ENCODE peak calls at places on chromosomes 1 and 21, in six cellular contexts. One of them, this sample, is unnamed.

GRCh38 chr1:235588916-235589515 is 60.6 kb downstream of the GNG4 start:
- DNase-seq in AG04449: no peak
- DNase-seq in OCI-LY7: peak; percentile 65
- DNase-seq in NCI-H460: no peak
- DNase-seq in LoVo: no peak
- DNase-seq in mesenchymal stem cell: peak; percentile 22
- DNase-seq in this sample: peak; percentile 40

GRCh38 chr1:22437573-22437972 is 14.1 kb upstream of the ZBTB40 start:
- DNase-seq in mesenchymal stem cell: no peak
- DNase-seq in AG04449: no peak
- DNase-seq in NCI-H460: no peak
- DNase-seq in LoVo: no peak
- DNase-seq in OCI-LY7: no peak
- DNase-seq in this sample: no peak

GRCh38 chr1:25820247-25821111 is 725 bp downstream of the MTFR1L start:
- DNase-seq in AG04449: no peak
- DNase-seq in NCI-H460: no peak
- DNase-seq in LoVo: peak; percentile 57
- DNase-seq in mesenchymal stem cell: peak; percentile 82
- DNase-seq in OCI-LY7: peak; percentile 89
- DNase-seq in this sample: peak; percentile 78

GRCh38 chr1:95326023-95326422 is 92.0 kb downstream of the RWDD3 start:
- DNase-seq in LoVo: no peak
- DNase-seq in mesenchymal stem cell: no peak
- DNase-seq in AG04449: no peak
- DNase-seq in OCI-LY7: no peak
- DNase-seq in NCI-H460: no peak
- DNase-seq in this sample: no peak

GRCh38 chr1:85398391-85399064 is 66.4 kb downstream of the DDAH1 start:
- DNase-seq in AG04449: no peak
- DNase-seq in mesenchymal stem cell: peak; percentile 60
- DNase-seq in NCI-H460: no peak
- DNase-seq in LoVo: no peak
- DNase-seq in OCI-LY7: no peak
- DNase-seq in this sample: no peak

GRCh38 chr1:196557797-196558196 is 50.4 kb downstream of the KCNT2 start:
- DNase-seq in OCI-LY7: no peak
- DNase-seq in mesenchymal stem cell: no peak
- DNase-seq in AG04449: no peak
- DNase-seq in NCI-H460: no peak
- DNase-seq in LoVo: no peak
- DNase-seq in this sample: no peak

GRCh38 chr1:232705815-232706575 is 76.1 kb upstream of the SIPA1L2 start:
- DNase-seq in OCI-LY7: no peak
- DNase-seq in mesenchymal stem cell: peak; percentile 18
- DNase-seq in LoVo: no peak
- DNase-seq in NCI-H460: no peak
- DNase-seq in AG04449: no peak
- DNase-seq in this sample: no peak

GRCh38 chr1:34603594-34603993 is 151.3 kb upstream of the GJB5 start:
- DNase-seq in LoVo: no peak
- DNase-seq in OCI-LY7: no peak
- DNase-seq in NCI-H460: no peak
- DNase-seq in mesenchymal stem cell: no peak
- DNase-seq in AG04449: no peak
- DNase-seq in this sample: no peak

GRCh38 chr1:222798111-222798510 is 16.7 kb upstream of the DISP1 start:
- DNase-seq in AG04449: no peak
- DNase-seq in LoVo: peak; percentile 17
- DNase-seq in mesenchymal stem cell: peak; percentile 64
- DNase-seq in NCI-H460: no peak
- DNase-seq in OCI-LY7: no peak
- DNase-seq in this sample: peak; percentile 62

GRCh38 chr1:8076171-8076570 is 50.1 kb upstream of the ERRFI1 start:
- DNase-seq in NCI-H460: no peak
- DNase-seq in LoVo: no peak
- DNase-seq in mesenchymal stem cell: no peak
- DNase-seq in AG04449: no peak
- DNase-seq in OCI-LY7: no peak
- DNase-seq in this sample: no peak

GRCh38 chr1:193498088-193498605 is 311.7 kb upstream of the B3GALT2 start:
- DNase-seq in mesenchymal stem cell: peak; percentile 34
- DNase-seq in NCI-H460: no peak
- DNase-seq in AG04449: no peak
- DNase-seq in LoVo: no peak
- DNase-seq in OCI-LY7: no peak
- DNase-seq in this sample: no peak

GRCh38 chr1:20739225-20739624 is 6.7 kb upstream of the SH2D5 start:
- DNase-seq in OCI-LY7: no peak
- DNase-seq in mesenchymal stem cell: peak; percentile 51
- DNase-seq in AG04449: peak; percentile 49
- DNase-seq in NCI-H460: no peak
- DNase-seq in LoVo: no peak
- DNase-seq in this sample: no peak

GRCh38 chr1:235279627-235280194 is 48.3 kb downstream of the ARID4B start:
- DNase-seq in OCI-LY7: no peak
- DNase-seq in LoVo: no peak
- DNase-seq in mesenchymal stem cell: no peak
- DNase-seq in NCI-H460: no peak
- DNase-seq in AG04449: no peak
- DNase-seq in this sample: peak; percentile 15

GRCh38 chr1:219330669-219331068 is 157.0 kb downstream of the LYPLAL1 start:
- DNase-seq in OCI-LY7: no peak
- DNase-seq in LoVo: no peak
- DNase-seq in NCI-H460: no peak
- DNase-seq in mesenchymal stem cell: no peak
- DNase-seq in AG04449: no peak
- DNase-seq in this sample: no peak

GRCh38 chr1:6491966-6492365 is 499 bp upstream of the PLEKHG5 start:
- DNase-seq in AG04449: no peak
- DNase-seq in LoVo: no peak
- DNase-seq in NCI-H460: no peak
- DNase-seq in OCI-LY7: no peak
- DNase-seq in mesenchymal stem cell: no peak
- DNase-seq in this sample: no peak

GRCh38 chr1:8239306-8240023 is 78.4 kb upstream of the SLC45A1 start:
- DNase-seq in AG04449: no peak
- DNase-seq in NCI-H460: peak; percentile 15
- DNase-seq in mesenchymal stem cell: peak; percentile 89
- DNase-seq in OCI-LY7: no peak
- DNase-seq in LoVo: no peak
- DNase-seq in this sample: peak; percentile 55

GRCh38 chr21:29499734-29500343 is 201.1 kb downstream of the BACH1 start:
- DNase-seq in mesenchymal stem cell: peak; percentile 39
- DNase-seq in OCI-LY7: no peak
- DNase-seq in LoVo: peak; percentile 2
- DNase-seq in NCI-H460: peak; percentile 48
- DNase-seq in AG04449: no peak
- DNase-seq in this sample: no peak

GRCh38 chr1:50084389-50084788 is 24.3 kb upstream of the ELAVL4 start:
- DNase-seq in NCI-H460: no peak
- DNase-seq in mesenchymal stem cell: no peak
- DNase-seq in AG04449: no peak
- DNase-seq in OCI-LY7: no peak
- DNase-seq in LoVo: no peak
- DNase-seq in this sample: no peak

GRCh38 chr1:178262101-178262500 is 168.2 kb downstream of the RASAL2 start:
- DNase-seq in NCI-H460: peak; percentile 28
- DNase-seq in mesenchymal stem cell: peak; percentile 93
- DNase-seq in OCI-LY7: no peak
- DNase-seq in LoVo: no peak
- DNase-seq in AG04449: no peak
- DNase-seq in this sample: peak; percentile 20

GRCh38 chr1:24995661-24996060 is 65.6 kb upstream of the RUNX3 start:
- DNase-seq in LoVo: no peak
- DNase-seq in OCI-LY7: no peak
- DNase-seq in mesenchymal stem cell: no peak
- DNase-seq in NCI-H460: no peak
- DNase-seq in AG04449: no peak
- DNase-seq in this sample: no peak

GRCh38 chr1:194194724-194195123 is 1008.3 kb upstream of the B3GALT2 start:
- DNase-seq in mesenchymal stem cell: no peak
- DNase-seq in NCI-H460: no peak
- DNase-seq in AG04449: no peak
- DNase-seq in LoVo: no peak
- DNase-seq in OCI-LY7: no peak
- DNase-seq in this sample: no peak

GRCh38 chr1:37651803-37652202 is 17.1 kb upstream of the RSPO1 start:
- DNase-seq in NCI-H460: no peak
- DNase-seq in mesenchymal stem cell: no peak
- DNase-seq in AG04449: no peak
- DNase-seq in OCI-LY7: no peak
- DNase-seq in LoVo: no peak
- DNase-seq in this sample: no peak

GRCh38 chr1:68043443-68044090 is 6.9 kb downstream of the DIRAS3 start:
- DNase-seq in LoVo: no peak
- DNase-seq in mesenchymal stem cell: no peak
- DNase-seq in NCI-H460: no peak
- DNase-seq in OCI-LY7: no peak
- DNase-seq in AG04449: no peak
- DNase-seq in this sample: no peak

GRCh38 chr1:2415801-2416208 is 3.4 kb upstream of the PEX10 start:
- DNase-seq in NCI-H460: no peak
- DNase-seq in mesenchymal stem cell: no peak
- DNase-seq in AG04449: no peak
- DNase-seq in OCI-LY7: peak; percentile 73
- DNase-seq in LoVo: no peak
- DNase-seq in this sample: no peak

GRCh38 chr1:222989443-222989842 is 153.6 kb downstream of the TLR5 start:
- DNase-seq in mesenchymal stem cell: no peak
- DNase-seq in AG04449: no peak
- DNase-seq in OCI-LY7: no peak
- DNase-seq in NCI-H460: no peak
- DNase-seq in LoVo: no peak
- DNase-seq in this sample: no peak

GRCh38 chr21:16084776-16085364 is 355.1 kb downstream of the USP25 start:
- DNase-seq in AG04449: no peak
- DNase-seq in NCI-H460: peak; percentile 9
- DNase-seq in mesenchymal stem cell: no peak
- DNase-seq in LoVo: no peak
- DNase-seq in OCI-LY7: no peak
- DNase-seq in this sample: no peak